ENCODE peak calls at places on chromosome 11, in five cellular contexts. O, G, M, E and A are unnamed samples.

GRCh38 chr11:96310236-96310635 is 32.8 kb downstream of the MAML2 start:
- DNase-seq in G (no peak), O (no peak), M (no peak), E (no peak), A (no peak)

GRCh38 chr11:926341-926916 is 759 bp downstream of the AP2A2 start:
- DNase-seq in G (peak; percentile 49), M (no peak), O (no peak), E (no peak), A (peak; percentile 68)

GRCh38 chr11:73283316-73284035 is 11.3 kb downstream of the P2RY6 start:
- DNase-seq in G (no peak), O (no peak), E (no peak), M (no peak), A (no peak)

GRCh38 chr11:61881397-61881796 is 9.9 kb downstream of the FADS3 start:
- DNase-seq in G (no peak), M (no peak), O (no peak), E (no peak), A (no peak)

GRCh38 chr11:128208329-128209220 is 378.8 kb downstream of the ETS1 start:
- DNase-seq in G (peak; percentile 96), O (no peak), E (no peak), M (no peak), A (no peak)

GRCh38 chr11:128036556-128037093 is 550.7 kb downstream of the ETS1 start:
- DNase-seq in G (no peak), M (no peak), O (no peak), E (no peak), A (no peak)

GRCh38 chr11:72613450-72613849 is 60.8 kb downstream of the PDE2A start:
- DNase-seq in E (no peak), M (no peak), G (no peak), O (no peak), A (no peak)

GRCh38 chr11:104159356-104159755 is 4.6 kb downstream of the PDGFD start:
- DNase-seq in O (no peak), M (no peak), E (no peak), G (peak; percentile 8), A (no peak)

GRCh38 chr11:108757630-108758029 is 92.8 kb downstream of the DDX10 start:
- DNase-seq in O (no peak), M (no peak), E (no peak), G (no peak), A (no peak)

GRCh38 chr11:115194798-115195101 is 309.5 kb downstream of the CADM1 start:
- DNase-seq in M (no peak), G (no peak), E (no peak), O (no peak), A (no peak)
- H3K4me3 ChIP-seq in M (no peak overlapping the region), G (no peak overlapping the region), E (no peak overlapping the region), O (no peak overlapping the region), A (no peak overlapping the region)

GRCh38 chr11:9384535-9385287 is at the start of gene IPO7:
- DNase-seq in M (peak; percentile 94), O (peak; percentile 82), E (peak; percentile 94), G (peak; percentile 93), A (peak; percentile 90)

GRCh38 chr11:9385288-9385902 is 943 bp downstream of the IPO7 start:
- DNase-seq in O (no peak), M (no peak), G (no peak), E (no peak), A (no peak)

GRCh38 chr11:9386901-9387300 is 2.4 kb downstream of the IPO7 start:
- DNase-seq in E (no peak), G (no peak), M (no peak), O (no peak), A (no peak)

GRCh38 chr11:9380773-9381172 is 3.7 kb upstream of the IPO7 start:
- DNase-seq in G (no peak), M (no peak), E (no peak), O (no peak), A (no peak)

DNA sequence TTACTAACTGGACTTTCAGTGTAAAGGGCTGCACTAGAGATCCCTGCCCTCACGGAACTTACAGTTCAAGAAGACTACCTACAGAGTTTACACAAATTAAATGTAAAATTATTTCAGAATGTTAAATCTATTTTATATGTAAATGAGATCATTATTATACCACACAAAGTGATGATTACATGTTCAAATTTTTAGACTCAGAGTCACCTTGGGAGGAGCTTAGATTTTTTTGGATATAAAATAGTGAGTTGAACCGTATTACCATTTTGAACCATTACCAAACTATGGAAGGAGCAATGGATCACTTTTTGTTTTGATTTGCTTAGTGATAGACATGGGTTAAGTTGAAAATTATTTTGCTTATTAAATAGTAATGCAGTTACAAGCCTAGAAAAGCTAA is 1.6 kb downstream of the IPO7 start:
- DNase-seq in G (no peak), E (no peak), O (no peak), M (no peak), A (no peak)
- H3K4me3 ChIP-seq in G (peak overlapping the region; percentile 81), E (peak overlapping the region; percentile 70), O (peak overlapping the region; percentile 79), M (no peak overlapping the region), A (peak overlapping the region; percentile 90)

DNA sequence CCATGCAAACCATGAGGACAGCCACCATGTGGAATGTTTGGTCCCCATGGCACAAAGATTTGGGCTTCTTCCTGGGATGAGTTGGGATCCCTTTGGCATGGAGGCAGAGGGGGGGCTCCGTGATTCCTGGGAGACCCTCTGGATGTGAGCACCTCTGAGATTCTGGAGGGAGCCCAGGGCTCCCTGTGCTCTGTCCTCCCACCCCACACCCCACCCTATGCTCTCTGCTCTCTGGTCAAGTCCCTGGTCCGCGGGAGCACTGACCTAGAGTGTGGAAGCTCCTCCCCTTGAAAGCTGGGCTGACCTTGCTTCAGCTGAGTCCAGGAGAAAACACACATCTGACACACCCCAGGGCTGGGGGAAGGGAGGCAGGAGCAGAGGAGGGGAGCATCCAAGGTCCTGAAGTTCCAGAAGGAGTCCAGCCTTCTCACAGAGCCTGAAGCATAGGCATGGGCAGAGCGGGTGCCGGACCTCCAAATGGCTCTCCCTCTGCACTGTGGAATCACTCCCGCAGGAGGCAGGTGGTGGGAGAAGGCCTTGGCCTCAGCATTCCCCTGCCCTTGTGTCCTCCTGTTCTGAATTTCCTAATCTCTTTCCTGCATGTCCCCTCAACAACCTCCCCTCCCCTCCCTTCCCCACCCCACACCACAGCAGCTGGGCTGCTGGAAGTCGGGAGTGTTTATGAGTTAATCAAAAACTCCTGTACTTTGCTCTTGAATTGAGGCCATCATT is 25.7 kb upstream of the OAF start:
- DNase-seq in O (no peak), E (no peak), M (peak; percentile 83), G (no peak), A (no peak)
- H3K4me3 ChIP-seq in O (no peak overlapping the region), E (no peak overlapping the region), M (no peak overlapping the region), G (no peak overlapping the region), A (no peak overlapping the region)

GRCh38 chr11:70741085-70741484 is 342.8 kb downstream of the CTTN start:
- DNase-seq in O (no peak), G (no peak), E (no peak), M (no peak), A (no peak)

GRCh38 chr11:70740475-70740825 is 342.1 kb downstream of the CTTN start:
- DNase-seq in G (no peak), M (no peak), O (no peak), E (no peak), A (no peak)

GRCh38 chr11:70744396-70745185 is 346.3 kb downstream of the CTTN start:
- DNase-seq in M (no peak), G (no peak), O (no peak), E (peak; percentile 32), A (no peak)

GRCh38 chr11:70743941-70744351 is 345.6 kb downstream of the CTTN start:
- DNase-seq in M (no peak), G (no peak), O (no peak), E (peak; percentile 24), A (no peak)

GRCh38 chr11:70742553-70743291 is 344.4 kb downstream of the CTTN start:
- DNase-seq in M (no peak), G (no peak), O (peak; percentile 60), E (peak; percentile 46), A (no peak)
- H3K4me3 ChIP-seq in M (no peak overlapping the region), G (no peak overlapping the region), O (no peak overlapping the region), E (no peak overlapping the region), A (no peak overlapping the region)

GRCh38 chr11:8942518-8943066 is at the start of gene ASCL3:
- DNase-seq in G (no peak), M (no peak), O (no peak), E (no peak), A (no peak)

GRCh38 chr11:8947230-8947943 is 4.6 kb upstream of the ASCL3 start:
- DNase-seq in E (no peak), G (no peak), O (no peak), M (no peak), A (no peak)

GRCh38 chr11:8937659-8938058 is 4.9 kb upstream of the C11orf16 start:
- DNase-seq in M (no peak), G (no peak), O (no peak), E (no peak), A (no peak)

GRCh38 chr11:8937159-8937558 is 4.4 kb upstream of the C11orf16 start:
- DNase-seq in M (no peak), E (no peak), O (no peak), G (no peak), A (no peak)

GRCh38 chr11:8941341-8942103 is 1.3 kb downstream of the ASCL3 start:
- DNase-seq in E (no peak), G (no peak), M (no peak), O (no peak), A (no peak)
- H3K4me3 ChIP-seq in E (no peak overlapping the region), G (no peak overlapping the region), M (no peak overlapping the region), O (no peak overlapping the region), A (no peak overlapping the region)

GRCh38 chr11:46122955-46123354 is 1.7 kb upstream of the PHF21A start:
- DNase-seq in O (no peak), M (no peak), E (no peak), G (peak; percentile 52), A (no peak)
- H3K4me3 ChIP-seq in O (peak overlapping the region; percentile 62), M (no peak overlapping the region), E (peak overlapping the region; percentile 72), G (peak overlapping the region; percentile 65), A (no peak overlapping the region)